ENCODE peak calls at places on chromosomes 3 and 15, in ten cellular contexts. One of them, this sample, is unnamed.

GRCh38 chr3:123198352-123198751 is 3.4 kb upstream of the SEC22A start:
- DNase-seq in H9: no peak
- DNase-seq in left ventricle myocardium inferior: no peak
- DNase-seq in left lung: no peak
- DNase-seq in BJ: no peak
- DNase-seq in A549: no peak
- DNase-seq in uterus: no peak
- DNase-seq in HFFc6: no peak
- DNase-seq in foreskin fibroblast: no peak
- DNase-seq in AG04450: no peak
- DNase-seq in this sample: no peak

GRCh38 chr3:28150465-28151206 is 90.8 kb upstream of the CMC1 start:
- DNase-seq in H9: no peak
- DNase-seq in left ventricle myocardium inferior: no peak
- DNase-seq in left lung: no peak
- DNase-seq in BJ: no peak
- DNase-seq in A549: no peak
- DNase-seq in uterus: no peak
- DNase-seq in HFFc6: no peak
- DNase-seq in foreskin fibroblast: no peak
- DNase-seq in AG04450: no peak
- DNase-seq in this sample: no peak

GRCh38 chr3:148727242-148727641 is 29.5 kb downstream of the AGTR1 start:
- DNase-seq in H9: peak
- DNase-seq in left ventricle myocardium inferior: no peak
- DNase-seq in left lung: no peak
- DNase-seq in BJ: no peak
- DNase-seq in A549: peak
- DNase-seq in uterus: no peak
- DNase-seq in HFFc6: no peak
- DNase-seq in foreskin fibroblast: no peak
- DNase-seq in AG04450: no peak
- DNase-seq in this sample: no peak

GRCh38 chr3:167874667-167875372 is 139.3 kb downstream of the SERPINI1 start:
- DNase-seq in H9: no peak
- DNase-seq in left ventricle myocardium inferior: no peak
- DNase-seq in left lung: no peak
- DNase-seq in BJ: no peak
- DNase-seq in A549: no peak
- DNase-seq in uterus: no peak
- DNase-seq in HFFc6: no peak
- DNase-seq in foreskin fibroblast: no peak
- DNase-seq in AG04450: no peak
- DNase-seq in this sample: no peak

GRCh38 chr15:97680606-97681220 is 279.8 kb upstream of the ARRDC4 start:
- DNase-seq in H9: no peak
- DNase-seq in left ventricle myocardium inferior: no peak
- DNase-seq in left lung: no peak
- DNase-seq in BJ: no peak
- DNase-seq in A549: no peak
- DNase-seq in uterus: no peak
- DNase-seq in HFFc6: no peak
- DNase-seq in foreskin fibroblast: no peak
- DNase-seq in AG04450: no peak
- DNase-seq in this sample: no peak

GRCh38 chr3:15610083-15610482 is 8.5 kb downstream of the BTD start:
- DNase-seq in H9: no peak
- DNase-seq in left ventricle myocardium inferior: no peak
- DNase-seq in left lung: peak
- DNase-seq in BJ: no peak
- DNase-seq in A549: peak
- DNase-seq in uterus: no peak
- DNase-seq in HFFc6: peak
- DNase-seq in foreskin fibroblast: peak
- DNase-seq in AG04450: no peak
- DNase-seq in this sample: peak

GRCh38 chr3:52857870-52858269 is 23.1 kb upstream of the MUSTN1 start:
- DNase-seq in H9: no peak
- DNase-seq in left ventricle myocardium inferior: no peak
- DNase-seq in left lung: no peak
- DNase-seq in BJ: no peak
- DNase-seq in A549: no peak
- DNase-seq in uterus: no peak
- DNase-seq in HFFc6: no peak
- DNase-seq in foreskin fibroblast: no peak
- DNase-seq in AG04450: no peak
- DNase-seq in this sample: no peak

GRCh38 chr3:196055683-196056270 is 26.1 kb downstream of the TFRC start:
- DNase-seq in H9: no peak
- DNase-seq in left ventricle myocardium inferior: no peak
- DNase-seq in left lung: peak
- DNase-seq in BJ: no peak
- DNase-seq in A549: no peak
- DNase-seq in uterus: no peak
- DNase-seq in HFFc6: no peak
- DNase-seq in foreskin fibroblast: peak
- DNase-seq in AG04450: no peak
- DNase-seq in this sample: peak

GRCh38 chr3:120648290-120648689 is 33.7 kb downstream of the HGD start:
- DNase-seq in H9: no peak
- DNase-seq in left ventricle myocardium inferior: no peak
- DNase-seq in left lung: no peak
- DNase-seq in BJ: no peak
- DNase-seq in A549: no peak
- DNase-seq in uterus: no peak
- DNase-seq in HFFc6: peak
- DNase-seq in foreskin fibroblast: peak
- DNase-seq in AG04450: no peak
- DNase-seq in this sample: no peak

GRCh38 chr15:77415450-77416448 is 4.2 kb downstream of the PEAK1 start:
- DNase-seq in H9: no peak
- DNase-seq in left ventricle myocardium inferior: no peak
- DNase-seq in left lung: no peak
- DNase-seq in BJ: no peak
- DNase-seq in A549: no peak
- DNase-seq in uterus: no peak
- DNase-seq in HFFc6: no peak
- DNase-seq in foreskin fibroblast: peak
- DNase-seq in AG04450: no peak
- DNase-seq in this sample: no peak

GRCh38 chr3:174397848-174398247 is 461.3 kb upstream of the NAALADL2 start:
- DNase-seq in H9: no peak
- DNase-seq in left ventricle myocardium inferior: no peak
- DNase-seq in left lung: no peak
- DNase-seq in BJ: no peak
- DNase-seq in A549: no peak
- DNase-seq in uterus: no peak
- DNase-seq in HFFc6: peak
- DNase-seq in foreskin fibroblast: peak
- DNase-seq in AG04450: no peak
- DNase-seq in this sample: no peak

GRCh38 chr15:58108117-58108516 is 30.1 kb upstream of the AQP9 start:
- DNase-seq in H9: no peak
- DNase-seq in left ventricle myocardium inferior: no peak
- DNase-seq in left lung: no peak
- DNase-seq in BJ: no peak
- DNase-seq in A549: no peak
- DNase-seq in uterus: no peak
- DNase-seq in HFFc6: no peak
- DNase-seq in foreskin fibroblast: no peak
- DNase-seq in AG04450: no peak
- DNase-seq in this sample: no peak

GRCh38 chr15:44023176-44023575 is 171.9 kb downstream of the FRMD5 start:
- DNase-seq in H9: no peak
- DNase-seq in left ventricle myocardium inferior: no peak
- DNase-seq in left lung: no peak
- DNase-seq in BJ: no peak
- DNase-seq in A549: no peak
- DNase-seq in uterus: no peak
- DNase-seq in HFFc6: no peak
- DNase-seq in foreskin fibroblast: no peak
- DNase-seq in AG04450: no peak
- DNase-seq in this sample: no peak
- TF ChIP-seq CTCF in H9: peak
- TF ChIP-seq CTCF in left ventricle myocardium inferior: no peak
- TF ChIP-seq CTCF in left lung: no peak
- TF ChIP-seq CTCF in BJ: no peak
- TF ChIP-seq CTCF in A549: no peak
- TF ChIP-seq CTCF in uterus: no peak
- TF ChIP-seq CTCF in HFFc6: peak
- TF ChIP-seq CTCF in foreskin fibroblast: no peak
- TF ChIP-seq CTCF in AG04450: no peak
- TF ChIP-seq CTCF in this sample: no peak

DNA sequence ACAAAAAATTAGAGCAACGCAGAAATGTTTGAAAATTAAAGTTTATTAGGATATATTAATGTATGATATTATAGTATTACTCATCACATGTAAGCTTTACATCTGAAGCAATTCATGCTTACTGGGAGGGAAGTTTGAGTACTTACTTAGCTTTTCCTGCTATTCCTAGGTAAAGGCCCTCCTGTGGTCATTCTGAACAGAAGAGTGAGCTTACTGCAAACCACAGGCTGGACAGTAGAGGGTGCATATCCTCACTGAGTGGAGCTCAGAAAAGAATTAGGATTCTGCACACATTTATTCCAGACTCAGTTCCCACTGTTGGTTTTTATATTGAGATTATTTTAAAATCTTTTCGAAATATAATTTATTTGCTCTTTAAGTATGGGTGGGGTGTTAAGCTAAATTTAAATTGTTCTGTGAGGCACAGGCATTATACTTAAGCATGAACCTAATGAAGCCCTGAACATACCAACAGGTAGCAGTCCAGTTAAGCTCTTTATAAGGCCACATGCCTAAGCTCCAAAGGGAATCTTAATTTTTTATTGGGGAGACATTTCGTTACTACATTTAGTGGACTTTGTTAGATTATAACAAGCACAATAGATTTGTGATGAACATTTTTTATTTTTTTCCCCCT is 10.2 kb downstream of the MRPS22 start:
- DNase-seq in H9: no peak
- DNase-seq in left ventricle myocardium inferior: no peak
- DNase-seq in left lung: no peak
- DNase-seq in BJ: no peak
- DNase-seq in A549: peak
- DNase-seq in uterus: no peak
- DNase-seq in HFFc6: peak
- DNase-seq in foreskin fibroblast: peak
- DNase-seq in AG04450: peak
- DNase-seq in this sample: no peak
- TF ChIP-seq CTCF in H9: peak
- TF ChIP-seq CTCF in left ventricle myocardium inferior: peak
- TF ChIP-seq CTCF in left lung: no peak
- TF ChIP-seq CTCF in BJ: peak
- TF ChIP-seq CTCF in A549: peak
- TF ChIP-seq CTCF in uterus: peak
- TF ChIP-seq CTCF in HFFc6: peak
- TF ChIP-seq CTCF in foreskin fibroblast: peak
- TF ChIP-seq CTCF in AG04450: peak
- TF ChIP-seq CTCF in this sample: peak

DNA sequence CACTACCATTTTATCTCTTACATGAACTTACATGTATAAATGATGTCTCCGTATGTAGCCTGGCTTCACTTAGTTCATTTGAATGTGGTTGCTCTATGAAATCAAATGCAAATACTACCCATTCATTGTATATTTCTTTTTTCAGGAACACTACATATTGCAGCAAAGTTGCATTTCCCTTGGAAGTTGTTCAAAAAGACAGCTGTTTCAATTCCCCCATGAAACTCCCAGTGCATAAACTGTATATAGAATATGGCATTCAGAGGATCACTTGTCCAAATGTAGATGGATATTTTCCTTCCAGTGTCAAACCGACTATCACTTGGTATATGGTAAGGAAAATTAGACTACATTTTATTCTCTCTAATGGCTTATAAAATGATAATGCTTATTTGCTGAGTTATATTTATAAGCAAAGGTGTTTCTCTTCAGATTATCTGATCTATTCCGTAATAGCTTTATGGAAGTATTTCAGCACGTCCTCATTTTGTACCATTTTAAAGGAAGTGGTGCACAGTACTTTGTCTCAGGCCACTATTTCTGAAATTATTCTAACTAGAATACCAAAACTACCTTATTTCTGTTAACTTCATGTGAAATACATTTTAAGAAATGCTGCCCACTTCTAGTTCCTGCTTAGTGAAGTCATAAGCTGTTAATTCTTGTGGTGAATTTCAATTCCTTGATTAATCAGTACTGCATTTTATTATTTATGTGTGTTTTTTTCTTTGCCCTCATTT is 95.1 kb downstream of the IL1RAP start:
- DNase-seq in H9: no peak
- DNase-seq in left ventricle myocardium inferior: no peak
- DNase-seq in left lung: no peak
- DNase-seq in BJ: no peak
- DNase-seq in A549: no peak
- DNase-seq in uterus: no peak
- DNase-seq in HFFc6: no peak
- DNase-seq in foreskin fibroblast: no peak
- DNase-seq in AG04450: peak
- DNase-seq in this sample: no peak
- TF ChIP-seq CTCF in H9: no peak
- TF ChIP-seq CTCF in left ventricle myocardium inferior: no peak
- TF ChIP-seq CTCF in left lung: no peak
- TF ChIP-seq CTCF in BJ: no peak
- TF ChIP-seq CTCF in A549: no peak
- TF ChIP-seq CTCF in uterus: no peak
- TF ChIP-seq CTCF in HFFc6: no peak
- TF ChIP-seq CTCF in foreskin fibroblast: no peak
- TF ChIP-seq CTCF in AG04450: no peak
- TF ChIP-seq CTCF in this sample: no peak

GRCh38 chr3:192827863-192828594 is 89.6 kb downstream of the MB21D2 start:
- DNase-seq in H9: no peak
- DNase-seq in left ventricle myocardium inferior: no peak
- DNase-seq in left lung: no peak
- DNase-seq in BJ: no peak
- DNase-seq in A549: no peak
- DNase-seq in uterus: no peak
- DNase-seq in HFFc6: no peak
- DNase-seq in foreskin fibroblast: no peak
- DNase-seq in AG04450: no peak
- DNase-seq in this sample: no peak

GRCh38 chr3:192825191-192825590 is 92.5 kb downstream of the MB21D2 start:
- DNase-seq in H9: no peak
- DNase-seq in left ventricle myocardium inferior: no peak
- DNase-seq in left lung: no peak
- DNase-seq in BJ: no peak
- DNase-seq in A549: no peak
- DNase-seq in uterus: no peak
- DNase-seq in HFFc6: no peak
- DNase-seq in foreskin fibroblast: no peak
- DNase-seq in AG04450: no peak
- DNase-seq in this sample: no peak

GRCh38 chr3:192824313-192824712 is 93.3 kb downstream of the MB21D2 start:
- DNase-seq in H9: no peak
- DNase-seq in left ventricle myocardium inferior: no peak
- DNase-seq in left lung: no peak
- DNase-seq in BJ: no peak
- DNase-seq in A549: no peak
- DNase-seq in uterus: no peak
- DNase-seq in HFFc6: no peak
- DNase-seq in foreskin fibroblast: no peak
- DNase-seq in AG04450: no peak
- DNase-seq in this sample: no peak

GRCh38 chr3:192827208-192827607 is 90.4 kb downstream of the MB21D2 start:
- DNase-seq in H9: no peak
- DNase-seq in left ventricle myocardium inferior: no peak
- DNase-seq in left lung: no peak
- DNase-seq in BJ: no peak
- DNase-seq in A549: no peak
- DNase-seq in uterus: no peak
- DNase-seq in HFFc6: no peak
- DNase-seq in foreskin fibroblast: peak
- DNase-seq in AG04450: no peak
- DNase-seq in this sample: no peak

GRCh38 chr3:192825657-192826200 is 91.9 kb downstream of the MB21D2 start:
- DNase-seq in H9: no peak
- DNase-seq in left ventricle myocardium inferior: no peak
- DNase-seq in left lung: no peak
- DNase-seq in BJ: no peak
- DNase-seq in A549: no peak
- DNase-seq in uterus: no peak
- DNase-seq in HFFc6: no peak
- DNase-seq in foreskin fibroblast: no peak
- DNase-seq in AG04450: no peak
- DNase-seq in this sample: no peak
- TF ChIP-seq CTCF in H9: peak
- TF ChIP-seq CTCF in left ventricle myocardium inferior: no peak
- TF ChIP-seq CTCF in left lung: no peak
- TF ChIP-seq CTCF in BJ: peak
- TF ChIP-seq CTCF in A549: no peak
- TF ChIP-seq CTCF in uterus: no peak
- TF ChIP-seq CTCF in HFFc6: peak
- TF ChIP-seq CTCF in foreskin fibroblast: no peak
- TF ChIP-seq CTCF in AG04450: peak
- TF ChIP-seq CTCF in this sample: no peak

This sample was measured in CD14-positive monocyte.